ENCODE peak calls at places on chromosomes 6 and 20, in six cellular contexts. F is A549, D is endothelial cell of umbilical vein, R is GM12878, X is HepG2, H is K562. W is an unnamed sample.

GRCh38 chr6:41887355-41887754 is 7.8 kb downstream of the USP49 start:
- DNase-seq in X (no peak), H (no peak), D (no peak), R (no peak), F (no peak), W (no peak)

GRCh38 chr20:54433653-54434052 is 41.7 kb upstream of the DOK5 start:
- DNase-seq in F (no peak), R (no peak), H (no peak), D (no peak), X (no peak), W (no peak)

GRCh38 chr6:41801380-41801779 is 13.9 kb downstream of the TOMM6 start:
- DNase-seq in H (no peak), X (no peak), F (no peak), D (peak; percentile 67), R (no peak), W (no peak)

GRCh38 chr6:47579040-47579439 is 101.5 kb downstream of the CD2AP start:
- DNase-seq in D (no peak), F (no peak), X (no peak), R (no peak), H (no peak), W (no peak)

GRCh38 chr6:38215651-38216319 is 396.3 kb downstream of the ZFAND3 start:
- DNase-seq in F (no peak), X (no peak), H (no peak), D (no peak), R (no peak), W (no peak)

GRCh38 chr6:165098165-165098564 is 211.2 kb downstream of the C6orf118 start:
- DNase-seq in R (no peak), F (peak; percentile 4), X (no peak), H (no peak), D (no peak), W (peak; percentile 44)

GRCh38 chr20:49729780-49730179 is 16.1 kb upstream of the B4GALT5 start:
- DNase-seq in X (no peak), R (no peak), F (no peak), D (no peak), H (no peak), W (no peak)

GRCh38 chr6:113182370-113183141 is 674.6 kb upstream of the MARCKS start:
- DNase-seq in H (no peak), F (peak; percentile 1), X (peak; percentile 2), R (no peak), D (peak; percentile 82), W (no peak)

GRCh38 chr6:165205632-165206031 is 103.8 kb downstream of the C6orf118 start:
- DNase-seq in H (no peak), R (no peak), D (no peak), F (no peak), X (no peak), W (no peak)

GRCh38 chr6:6746334-6746969 is 157.9 kb downstream of the LY86 start:
- DNase-seq in H (no peak), R (no peak), D (no peak), X (no peak), F (no peak), W (peak; percentile 55)

GRCh38 chr6:148203281-148203925 is 139.2 kb upstream of the SASH1 start:
- DNase-seq in R (no peak), F (no peak), H (no peak), X (no peak), D (no peak), W (no peak)

GRCh38 chr20:25009218-25010145 is 16.9 kb upstream of the APMAP start:
- DNase-seq in H (no peak), R (no peak), X (no peak), D (no peak), F (no peak), W (no peak)

GRCh38 chr6:166389119-166389518 is 6.4 kb upstream of the MPC1 start:
- DNase-seq in R (no peak), X (peak; percentile 52), D (no peak), H (no peak), F (no peak), W (peak; percentile 25)

GRCh38 chr6:19723533-19723932 is 113.6 kb upstream of the ID4 start:
- DNase-seq in R (no peak), D (no peak), F (peak; percentile 2), H (no peak), X (no peak), W (no peak)

GRCh38 chr6:27617700-27618689 is 145.1 kb upstream of the ZNF184 start:
- DNase-seq in D (peak; percentile 40), X (no peak), H (peak; percentile 73), F (peak; percentile 59), R (no peak), W (peak; percentile 51)

GRCh38 chr6:12602951-12603710 is 113.4 kb upstream of the PHACTR1 start:
- DNase-seq in D (peak; percentile 86), H (peak; percentile 11), X (peak; percentile 43), R (no peak), F (peak; percentile 19), W (peak; percentile 54)

GRCh38 chr6:105844275-105844848 is 241.8 kb upstream of the PRDM1 start:
- DNase-seq in R (no peak), X (no peak), H (no peak), D (no peak), F (no peak), W (no peak)

GRCh38 chr20:43914697-43915208 is at the start of gene TOX2:
- DNase-seq in X (no peak), D (no peak), R (no peak), F (peak; percentile 60), H (peak; percentile 75), W (peak; percentile 49)

GRCh38 chr6:10591411-10592160 is 70.4 kb downstream of the GCNT2 start:
- DNase-seq in R (no peak), D (no peak), F (no peak), H (no peak), X (no peak), W (no peak)

GRCh38 chr6:107083047-107083768 is 32.1 kb downstream of the BEND3 start:
- DNase-seq in R (peak; percentile 62), F (no peak), H (no peak), X (no peak), D (no peak), W (no peak)

GRCh38 chr6:106324726-106325335 is 729 bp downstream of the ATG5 start:
- DNase-seq in H (no peak), X (no peak), D (no peak), R (no peak), F (no peak), W (peak; percentile 30)

GRCh38 chr20:11891081-11891826 is 26.4 kb upstream of the BTBD3 start:
- DNase-seq in D (peak; percentile 66), R (no peak), F (peak; percentile 21), X (peak; percentile 80), H (peak; percentile 43), W (peak; percentile 86)

GRCh38 chr6:119627908-119628669 is 278.5 kb upstream of the MAN1A1 start:
- DNase-seq in D (no peak), X (no peak), F (no peak), R (no peak), H (peak; percentile 58), W (no peak)

GRCh38 chr6:163327165-163327880 is 87.2 kb upstream of the QKI start:
- DNase-seq in D (no peak), X (no peak), R (no peak), H (no peak), F (no peak), W (peak; percentile 27)

GRCh38 chr6:150016324-150017185 is 8.8 kb downstream of the RAET1L start:
- DNase-seq in F (peak; percentile 53), R (no peak), D (peak; percentile 63), H (peak; percentile 63), X (peak; percentile 69), W (peak; percentile 64)

GRCh38 chr6:34194770-34195169 is 41.9 kb upstream of the HMGA1 start:
- DNase-seq in H (no peak), D (no peak), R (no peak), F (no peak), X (no peak), W (no peak)

GRCh38 chr6:34196833-34197195 is 39.9 kb upstream of the HMGA1 start:
- DNase-seq in D (no peak), H (no peak), R (no peak), X (no peak), F (no peak), W (no peak)

GRCh38 chr6:34195726-34196115 is 41.0 kb upstream of the HMGA1 start:
- DNase-seq in F (no peak), X (no peak), D (no peak), R (no peak), H (no peak), W (no peak)

GRCh38 chr6:34200340-34200971 is 36.2 kb upstream of the HMGA1 start:
- DNase-seq in D (no peak), F (no peak), X (no peak), R (no peak), H (peak; percentile 89), W (no peak)

GRCh38 chr6:34196116-34196832 is 40.4 kb upstream of the HMGA1 start:
- DNase-seq in H (peak; percentile 94), F (peak; percentile 69), R (peak; percentile 28), X (no peak), D (peak; percentile 70), W (peak; percentile 85)
- TF ChIP-seq POLR2A in H (peak; percentile 62), F (no peak), R (peak; percentile 77), X (no peak), D (no peak), W (peak; percentile 14)

GRCh38 chr6:122286512-122286911 is 112.9 kb upstream of the HSF2 start:
- DNase-seq in D (no peak), H (no peak), X (no peak), F (no peak), R (no peak), W (no peak)

GRCh38 chr6:122289721-122290501 is 109.5 kb upstream of the HSF2 start:
- DNase-seq in D (peak; percentile 1), X (peak; percentile 13), F (no peak), H (no peak), R (no peak), W (peak; percentile 29)

GRCh38 chr6:122284848-122285247 is 114.6 kb upstream of the HSF2 start:
- DNase-seq in H (no peak), D (no peak), F (no peak), X (no peak), R (no peak), W (no peak)

GRCh38 chr6:122283884-122284283 is 115.6 kb upstream of the HSF2 start:
- DNase-seq in X (no peak), F (no peak), D (no peak), H (no peak), R (no peak), W (no peak)

GRCh38 chr6:122285292-122285913 is 114.0 kb upstream of the HSF2 start:
- DNase-seq in H (no peak), F (no peak), X (no peak), D (no peak), R (no peak), W (no peak)
- TF ChIP-seq MYC in H (no peak), F (no peak), X (no peak), D (no peak), R (no peak), W (no peak)

DNA sequence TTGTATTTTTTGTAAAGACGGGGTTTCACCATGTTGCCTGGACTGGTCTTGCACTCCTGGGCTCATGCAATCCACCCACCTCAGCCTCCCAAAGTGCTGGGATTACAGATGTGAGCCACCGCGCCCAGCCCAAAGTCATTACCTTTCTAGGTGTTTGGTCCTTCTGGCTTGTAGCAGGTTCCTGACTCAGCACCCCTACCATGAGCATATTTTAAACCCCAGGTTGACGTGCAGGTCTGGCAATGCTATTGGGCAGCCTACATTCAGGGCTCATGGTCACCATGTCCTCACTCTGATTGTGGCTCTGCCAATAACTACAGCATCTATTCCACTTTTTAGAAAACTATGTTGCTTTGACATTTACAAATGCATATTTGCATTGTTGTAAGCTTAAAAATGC is 59.4 kb downstream of the IPCEF1 start:
- DNase-seq in X (no peak), F (no peak), D (no peak), R (no peak), H (no peak), W (no peak)
- TF ChIP-seq POLR2A in X (no peak), F (no peak), D (no peak), R (no peak), H (no peak), W (no peak)

GRCh38 chr6:134787261-134787871 is 162.5 kb downstream of the ALDH8A1 start:
- DNase-seq in X (no peak), F (peak; percentile 17), D (peak; percentile 43), R (no peak), H (no peak), W (no peak)
- TF ChIP-seq MYC in X (no peak), F (no peak), D (no peak), R (no peak), H (no peak), W (no peak)